ENCODE peak calls at places on chromosomes 11 and 22, in four cellular contexts. B, K, G and J are unnamed samples.

GRCh38 chr11:129731316-129731715 is 84.3 kb upstream of the TMEM45B start:
- DNase-seq in G (no peak), B (no peak), K (no peak), J (no peak)

GRCh38 chr11:59560290-59560701 is 49.0 kb downstream of the OR4D9 start:
- DNase-seq in K (no peak), G (peak), B (peak), J (peak)

GRCh38 chr11:101848262-101848661 is 66.5 kb upstream of the CEP126 start:
- DNase-seq in G (no peak), B (no peak), K (no peak), J (no peak)

GRCh38 chr22:37703906-37704305 is 7.1 kb downstream of the TRIOBP start:
- DNase-seq in K (no peak), G (no peak), B (no peak), J (no peak)

GRCh38 chr11:101354801-101355200 is 225.2 kb upstream of the PGR start:
- DNase-seq in B (no peak), G (no peak), K (no peak), J (no peak)

GRCh38 chr11:1128333-1129142 is 29.2 kb upstream of the MUC5AC start:
- DNase-seq in B (no peak), K (no peak), G (no peak), J (no peak)

GRCh38 chr11:119791701-119792151 is 62.7 kb upstream of the NECTIN1 start:
- DNase-seq in G (peak), B (no peak), K (peak), J (peak)

GRCh38 chr11:134254433-134254832 is 1.1 kb downstream of the ACAD8 start:
- DNase-seq in K (no peak), G (no peak), B (no peak), J (no peak)

GRCh38 chr11:110833033-110833484 is 120.8 kb upstream of the ARHGAP20 start:
- DNase-seq in G (no peak), B (no peak), K (peak), J (no peak)

GRCh38 chr11:35166369-35167360 is 27.7 kb downstream of the CD44 start:
- DNase-seq in G (no peak), K (no peak), B (no peak), J (no peak)